ENCODE peak calls at places on chromosomes 4 and X, in seven cellular contexts. M, P, B, K, F, J and T are unnamed samples.

GRCh38 chr4:87423313-87424031 is 1.1 kb downstream of the NUDT9 start:
- DNase-seq in K (peak; percentile 87), J (peak; percentile 13), M (no peak), B (no peak), F (no peak), P (peak; percentile 28), T (no peak)

GRCh38 chr4:82898322-82899243 is 2.0 kb upstream of the THAP9 start:
- DNase-seq in M (no peak), K (peak; percentile 7), J (peak; percentile 46), F (peak; percentile 40), P (peak; percentile 96), B (peak; percentile 77), T (no peak)

GRCh38 chrX:3520987-3521875 is 174.8 kb upstream of the MXRA5 start:
- DNase-seq in B (peak; percentile 62), P (peak; percentile 41), J (peak; percentile 15), M (no peak), F (no peak), K (no peak), T (no peak)

GRCh38 chr4:114364857-114365256 is 233.8 kb upstream of the UGT8 start:
- DNase-seq in K (no peak), B (peak; percentile 87), M (no peak), F (peak; percentile 41), J (peak; percentile 83), P (peak; percentile 85), T (no peak)

GRCh38 chr4:80407246-80407645 is 71.7 kb downstream of the CFAP299 start:
- DNase-seq in M (peak; percentile 36), B (no peak), F (no peak), J (peak; percentile 90), K (no peak), P (peak; percentile 95), T (no peak)

GRCh38 chr4:85677286-85677685 is 202.3 kb downstream of the ARHGAP24 start:
- DNase-seq in M (no peak), P (peak; percentile 47), J (no peak), F (no peak), B (no peak), K (peak; percentile 55), T (no peak)

GRCh38 chrX:112368371-112368770 is 285.8 kb upstream of the TRPC5 start:
- DNase-seq in P (no peak), K (peak; percentile 3), J (no peak), F (no peak), M (no peak), B (no peak), T (no peak)

GRCh38 chr4:70948665-70949284 is 44.7 kb upstream of the DCK start:
- DNase-seq in J (no peak), M (no peak), F (no peak), P (no peak), B (no peak), K (no peak), T (no peak)

GRCh38 chr4:148093065-148093464 is 349.1 kb downstream of the NR3C2 start:
- DNase-seq in J (no peak), K (no peak), F (no peak), M (no peak), P (no peak), B (no peak), T (no peak)

GRCh38 chr4:150583287-150584197 is 1.6 kb downstream of the MAB21L2 start:
- DNase-seq in P (no peak), J (no peak), K (no peak), F (no peak), B (no peak), M (no peak), T (no peak)

GRCh38 chr4:182829196-182829595 is 88.0 kb downstream of the DCTD start:
- DNase-seq in M (no peak), F (no peak), B (no peak), P (no peak), J (no peak), K (no peak), T (no peak)

GRCh38 chr4:164931551-164932324 is 45.7 kb downstream of the TRIM61 start:
- DNase-seq in K (no peak), M (no peak), J (peak; percentile 68), B (no peak), P (no peak), F (no peak), T (no peak)

GRCh38 chrX:39948564-39948963 is 149.2 kb downstream of the BCOR start:
- DNase-seq in F (no peak), B (no peak), M (no peak), P (no peak), K (peak; percentile 86), J (no peak), T (no peak)

GRCh38 chrX:109270580-109271484 is 211.1 kb downstream of the GUCY2F start:
- DNase-seq in P (peak; percentile 12), B (peak; percentile 2), K (no peak), F (no peak), J (no peak), M (no peak), T (peak; percentile 65)

GRCh38 chr4:186900232-186900900 is 176.7 kb upstream of the FAT1 start:
- DNase-seq in B (peak; percentile 51), K (no peak), F (peak; percentile 69), J (peak; percentile 79), M (no peak), P (peak; percentile 55), T (no peak)

GRCh38 chrX:20221902-20222301 is 44.8 kb downstream of the RPS6KA3 start:
- DNase-seq in J (no peak), B (no peak), P (peak; percentile 19), K (no peak), M (no peak), F (no peak), T (no peak)

GRCh38 chr4:169899295-169899694 is 126.9 kb downstream of the MFAP3L start:
- DNase-seq in F (no peak), J (no peak), K (no peak), M (no peak), B (no peak), P (no peak), T (no peak)

GRCh38 chr4:162126754-162127153 is 37.0 kb downstream of the FSTL5 start:
- DNase-seq in B (no peak), P (no peak), J (no peak), F (no peak), M (no peak), K (peak; percentile 48), T (no peak)